ENCODE peak calls at places on chromosomes 13 and 19, in seven cellular contexts. U is GM12865, A is progenitor cell of endocrine pancreas, H is iris pigment epithelial cell, K is osteoblast, C is endothelial cell, M is NCI-H2081. F is an unnamed sample.

GRCh38 chr19:48833049-48833448 is 3.2 kb downstream of the HSD17B14 start:
- DNase-seq in U (no peak), A (no peak), H (no peak), K (no peak), C (no peak), M (no peak), F (no peak)

GRCh38 chr19:3851254-3852176 is 17.3 kb downstream of the ZFR2 start:
- DNase-seq in U (peak; percentile 50), A (no peak), H (peak; percentile 21), K (peak; percentile 89), C (no peak), M (no peak), F (no peak)

GRCh38 chr19:42191855-42192254 is 25.6 kb downstream of the DEDD2 start:
- DNase-seq in U (no peak), A (no peak), H (peak; percentile 71), K (peak; percentile 93), C (no peak), M (peak; percentile 38), F (no peak)

GRCh38 chr13:60661514-60661913 is 264.5 kb downstream of the TDRD3 start:
- DNase-seq in U (no peak), A (no peak), H (no peak), K (no peak), C (no peak), M (no peak), F (peak; percentile 79)

GRCh38 chr19:8569066-8569761 is 8.0 kb downstream of the MYO1F start:
- DNase-seq in U (peak; percentile 96), A (no peak), H (peak; percentile 99), K (peak; percentile 97), C (no peak), M (no peak), F (peak; percentile 21)

GRCh38 chr13:100269837-100270236 is 180.9 kb downstream of the PCCA start:
- DNase-seq in U (no peak), A (no peak), H (peak; percentile 85), K (no peak), C (peak; percentile 26), M (no peak), F (no peak)

GRCh38 chr19:632228-633067 is 889 bp downstream of the POLRMT start:
- DNase-seq in U (peak; percentile 61), A (no peak), H (peak; percentile 69), K (peak; percentile 96), C (peak; percentile 51), M (peak; percentile 4), F (peak; percentile 70)

GRCh38 chr19:7980168-7980567 is 25.3 kb downstream of the ELAVL1 start:
- DNase-seq in U (no peak), A (no peak), H (no peak), K (no peak), C (no peak), M (no peak), F (no peak)